ENCODE peak calls at places on chromosomes 13 and 19, in four cellular contexts. D is HepG2, I is K562, Q is GM12878. H is an unnamed sample. For H4K20me1 and H3K4me1, the result is how much of the 10 kb centered on the place peaks cover.

GRCh38 chr13:101917475-101917810 is 465.0 kb downstream of the ITGBL1 start:
- DNase-seq in D (no peak), I (no peak), Q (no peak), H (peak)

GRCh38 chr19:33684550-33685303 is 63.0 kb downstream of the CHST8 start:
- DNase-seq in D (no peak), I (no peak), Q (no peak), H (no peak)

GRCh38 chr13:45700971-45701900 is 884 bp upstream of the CBY2 start:
- DNase-seq in D (no peak), I (peak), Q (peak), H (no peak)

GRCh38 chr13:20401958-20402856 is 123.5 kb downstream of the CRYL1 start:
- DNase-seq in D (no peak), I (no peak), Q (no peak), H (no peak)

GRCh38 chr19:43751466-43752220 is 3.1 kb downstream of the SMG9 start:
- DNase-seq in D (no peak), I (no peak), Q (no peak), H (no peak)

GRCh38 chr19:29378543-29379105 is 147.2 kb upstream of the VSTM2B start:
- DNase-seq in D (no peak), I (no peak), Q (no peak), H (no peak)

GRCh38 chr19:991174-991931 is 7.2 kb downstream of the WDR18 start:
- DNase-seq in D (no peak), I (peak), Q (no peak), H (peak)

GRCh38 chr13:28044608-28045007 is 55.8 kb downstream of the FLT3 start:
- DNase-seq in D (no peak), I (no peak), Q (no peak), H (no peak)

GRCh38 chr13:33970746-33971145 is 152.8 kb downstream of the RFC3 start:
- DNase-seq in D (no peak), I (no peak), Q (no peak), H (no peak)

GRCh38 chr13:50320297-50320862 is 305.1 kb downstream of the KCNRG start:
- DNase-seq in D (peak), I (no peak), Q (no peak), H (no peak)

GRCh38 chr13:27428160-27428559 is 3.7 kb downstream of the GTF3A start:
- DNase-seq in D (no peak), I (peak), Q (no peak), H (no peak)

GRCh38 chr13:45015300-45015699 is 26.0 kb downstream of the GPALPP1 start:
- DNase-seq in D (no peak), I (no peak), Q (no peak), H (no peak)

GRCh38 chr19:29641597-29641996 is 23.7 kb upstream of the PLEKHF1 start:
- DNase-seq in D (no peak), I (no peak), Q (no peak), H (no peak)

GRCh38 chr19:46719629-46720515 is 3.0 kb upstream of the PRKD2 start:
- DNase-seq in D (no peak), I (no peak), Q (no peak), H (no peak)
- H4K20me1 ChIP-seq in D (under half), I (under half), Q (under half), H (under half)

GRCh38 chr13:51966186-51966585 is 45.1 kb downstream of the ATP7B start:
- DNase-seq in D (no peak), I (no peak), Q (no peak), H (no peak)
- TF ChIP-seq JUNB in D (no peak), I (no peak), Q (no peak), H (no peak)

GRCh38 chr19:56106397-56106849 is 14.7 kb downstream of the ZNF787 start:
- DNase-seq in D (no peak), I (no peak), Q (no peak), H (no peak)
- H3K4me1 ChIP-seq in D (half or more), I (half or more), Q (under half), H (under half)

GRCh38 chr19:4971424-4971793 is 2.5 kb downstream of the KDM4B start:
- DNase-seq in D (peak), I (peak), Q (no peak), H (peak)
- H4K20me1 ChIP-seq in D (under half), I (under half), Q (under half), H (under half)

GRCh38 chr19:13684021-13684420 is 80.3 kb upstream of the MRI1 start:
- DNase-seq in D (no peak), I (no peak), Q (no peak), H (no peak)

GRCh38 chr19:13691569-13691968 is 72.8 kb upstream of the MRI1 start:
- DNase-seq in D (no peak), I (no peak), Q (no peak), H (no peak)

GRCh38 chr19:13692096-13692495 is 72.2 kb upstream of the MRI1 start:
- DNase-seq in D (no peak), I (no peak), Q (no peak), H (no peak)

GRCh38 chr19:13693933-13694332 is 70.4 kb upstream of the MRI1 start:
- DNase-seq in D (no peak), I (no peak), Q (no peak), H (peak)

GRCh38 chr19:13689050-13689449 is 75.3 kb upstream of the MRI1 start:
- DNase-seq in D (peak), I (peak), Q (peak), H (peak)
- TF ChIP-seq JUNB in D (no peak), I (no peak), Q (no peak), H (no peak)